ENCODE peak calls at places on chromosomes 16 and 17, in four cellular contexts. V is neural progenitor cell, H is esophagus muscularis mucosa, J is GM23248. P is an unnamed sample.

GRCh38 chr17:3485481-3486068 is 9.8 kb downstream of the ASPA start:
- DNase-seq in V (no peak), H (no peak), J (no peak), P (no peak)

GRCh38 chr17:50363217-50364060 is 9.5 kb downstream of the MRPL27 start:
- DNase-seq in V (peak; percentile 94), H (no peak), J (peak; percentile 38), P (peak; percentile 27)

GRCh38 chr16:28149016-28149888 is 62.5 kb downstream of the XPO6 start:
- DNase-seq in V (no peak), H (no peak), J (peak; percentile 21), P (no peak)

GRCh38 chr17:2965621-2966275 is 97.7 kb downstream of the OR1D5 start:
- DNase-seq in V (no peak), H (peak; percentile 62), J (peak; percentile 85), P (peak; percentile 26)

GRCh38 chr17:32567511-32567910 is 80.7 kb downstream of the CDK5R1 start:
- DNase-seq in V (no peak), H (no peak), J (no peak), P (no peak)

GRCh38 chr16:23206986-23207385 is 24.4 kb downstream of the SCNN1G start:
- DNase-seq in V (no peak), H (no peak), J (no peak), P (no peak)

GRCh38 chr17:21814776-21815175 is 122.5 kb downstream of the KCNJ18 start:
- DNase-seq in V (no peak), H (no peak), J (no peak), P (no peak)

GRCh38 chr17:69060835-69061234 is at the start of gene ABCA9:
- DNase-seq in V (no peak), H (no peak), J (peak; percentile 93), P (peak; percentile 94)

GRCh38 chr16:14527411-14528044 is 102.5 kb downstream of the PARN start:
- DNase-seq in V (no peak), H (no peak), J (peak; percentile 84), P (peak; percentile 96)

GRCh38 chr17:42180922-42181850 is at the start of gene KCNH4:
- DNase-seq in V (peak; percentile 57), H (no peak), J (peak; percentile 87), P (peak; percentile 58)

GRCh38 chr17:50471009-50471905 is 2.6 kb upstream of the CHAD start:
- DNase-seq in V (no peak), H (no peak), J (no peak), P (no peak)

GRCh38 chr16:1494711-1495110 is 1.6 kb downstream of the TELO2 start:
- DNase-seq in V (no peak), H (no peak), J (peak; percentile 58), P (peak; percentile 22)

GRCh38 chr16:27429330-27429871 is 27.4 kb downstream of the IL21R start:
- DNase-seq in V (no peak), H (peak; percentile 70), J (no peak), P (no peak)

GRCh38 chr17:12022310-12022709 is 1.6 kb downstream of the MAP2K4 start:
- DNase-seq in V (no peak), H (no peak), J (no peak), P (no peak)

GRCh38 chr16:50572700-50573099 is 24.5 kb downstream of the NKD1 start:
- DNase-seq in V (no peak), H (no peak), J (no peak), P (no peak)

GRCh38 chr16:71629617-71630016 is 3.6 kb downstream of the MARVELD3 start:
- DNase-seq in V (no peak), H (no peak), J (no peak), P (no peak)

GRCh38 chr16:71626858-71627213 is 852 bp downstream of the MARVELD3 start:
- DNase-seq in V (peak; percentile 41), H (no peak), J (peak; percentile 8), P (no peak)

GRCh38 chr16:71630808-71631207 is 4.8 kb downstream of the MARVELD3 start:
- DNase-seq in V (no peak), H (no peak), J (no peak), P (no peak)

GRCh38 chr16:71627631-71628236 is 1.8 kb downstream of the MARVELD3 start:
- DNase-seq in V (peak; percentile 33), H (no peak), J (no peak), P (no peak)

DNA sequence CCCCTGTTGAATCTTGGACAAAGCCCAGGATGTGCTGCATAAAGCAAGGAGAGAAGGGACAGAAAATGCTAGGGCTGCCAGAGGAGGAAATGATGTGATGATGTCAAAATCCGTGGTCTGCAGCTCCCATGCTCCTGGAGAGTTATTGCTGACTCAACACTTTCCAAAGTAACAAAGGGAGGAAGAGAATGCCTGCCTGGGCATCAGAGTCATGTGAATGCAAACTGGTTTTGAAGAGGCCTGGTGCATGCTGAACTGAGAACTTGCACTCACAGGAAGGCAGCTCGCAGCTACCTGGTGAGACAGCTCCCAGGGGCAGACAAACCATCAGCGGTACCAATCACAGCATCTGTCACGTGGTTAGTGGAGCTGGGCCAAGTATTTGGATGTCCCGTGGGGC is 2.8 kb downstream of the MARVELD3 start:
- DNase-seq in V (no peak), H (no peak), J (peak; percentile 29), P (peak; percentile 9)
- H3K4me3 ChIP-seq in V (no peak overlapping the region), H (no peak overlapping the region), J (no peak overlapping the region), P (no peak overlapping the region)

DNA sequence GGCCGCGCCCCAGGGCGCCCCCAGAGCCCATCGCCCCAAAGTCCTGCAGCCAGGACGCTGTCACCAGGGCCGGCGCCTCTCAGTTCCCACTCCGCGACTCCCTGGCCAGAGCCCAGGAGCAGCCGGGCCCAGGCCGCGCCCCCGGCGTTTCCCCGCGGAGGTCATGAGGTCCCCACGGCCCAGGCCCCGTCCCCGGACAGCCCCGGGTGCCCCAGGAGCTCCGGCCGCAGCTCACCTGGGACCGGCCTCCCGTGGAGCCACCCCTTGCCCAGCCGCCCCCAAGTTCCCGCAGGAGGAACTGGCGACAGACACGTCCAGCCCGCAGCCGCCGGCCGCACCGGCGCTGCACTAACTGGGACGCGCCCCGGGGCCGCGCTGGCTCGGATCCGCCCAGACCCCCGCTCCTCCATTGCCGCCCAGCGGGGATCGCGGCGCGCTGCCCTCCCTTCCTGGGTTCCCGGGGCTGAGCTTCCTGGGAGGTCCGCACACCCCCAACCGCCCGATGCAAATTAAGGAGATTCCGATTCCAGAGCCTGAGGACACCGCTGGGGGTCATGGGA is 9.7 kb downstream of the AHSP start:
- DNase-seq in V (peak; percentile 48), H (no peak), J (no peak), P (no peak)
- H3K4me3 ChIP-seq in V (peak overlapping the region; percentile 42), H (peak overlapping the region; percentile 45), J (no peak overlapping the region), P (no peak overlapping the region)

GRCh38 chr16:12206031-12206748 is 229.7 kb downstream of the SNX29 start:
- DNase-seq in V (no peak), H (no peak), J (no peak), P (no peak)
- H3K4me3 ChIP-seq in V (no peak overlapping the region), H (no peak overlapping the region), J (no peak overlapping the region), P (no peak overlapping the region)

DNA sequence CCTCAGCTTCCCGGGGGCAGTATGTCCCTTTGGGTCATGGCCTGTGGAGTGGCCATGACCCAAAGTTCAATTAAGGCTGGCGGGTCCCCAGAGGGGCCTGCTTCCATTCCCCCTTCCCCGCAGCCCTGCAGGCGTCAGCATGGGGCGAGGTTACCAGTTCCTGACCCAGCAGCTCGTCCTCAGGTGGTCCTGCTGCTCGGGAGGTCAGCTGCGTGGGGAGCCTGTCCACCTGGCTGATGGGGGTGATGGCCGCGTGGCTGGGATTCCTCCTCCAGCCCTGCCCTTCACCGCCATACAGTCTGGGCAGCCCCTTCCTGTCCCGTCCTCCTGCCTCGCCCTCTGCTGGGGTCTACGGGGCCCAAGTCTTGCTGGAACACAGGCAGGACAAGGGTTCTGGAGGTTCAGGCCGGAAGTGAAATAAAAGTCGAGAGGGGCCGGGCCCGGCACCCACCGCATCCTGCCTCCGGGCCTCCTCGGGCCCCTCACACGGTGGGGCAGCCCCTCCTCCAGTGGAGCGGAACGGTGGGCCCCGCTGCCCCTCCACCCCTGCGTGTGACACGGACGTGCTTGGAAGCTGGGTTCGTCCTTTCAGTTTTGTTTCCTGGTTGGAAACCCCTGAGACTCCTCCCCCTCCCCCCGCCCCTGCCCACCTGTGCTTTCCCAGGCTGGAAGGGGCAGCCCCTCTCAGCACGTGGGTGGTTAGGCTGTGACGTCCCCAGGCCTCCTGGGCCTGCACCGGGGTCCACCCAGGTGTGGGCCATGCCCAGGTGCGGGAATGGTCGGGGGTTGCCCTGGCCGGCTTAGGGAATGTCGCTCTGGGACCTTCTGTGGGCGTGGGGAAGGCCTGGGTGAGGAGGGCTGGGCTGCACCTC is 6.8 kb downstream of the UBALD2 start:
- DNase-seq in V (no peak), H (no peak), J (no peak), P (no peak)
- H3K4me3 ChIP-seq in V (no peak overlapping the region), H (peak overlapping the region; percentile 34), J (no peak overlapping the region), P (no peak overlapping the region)

GRCh38 chr16:4414187-4414909 is 2.0 kb downstream of the CORO7 start:
- DNase-seq in V (no peak), H (no peak), J (no peak), P (no peak)
- H3K4me3 ChIP-seq in V (no peak overlapping the region), H (no peak overlapping the region), J (no peak overlapping the region), P (no peak overlapping the region)

GRCh38 chr17:40344321-40345160 is 20.0 kb downstream of the GJD3 start:
- DNase-seq in V (no peak), H (no peak), J (peak; percentile 51), P (no peak)

GRCh38 chr17:40343126-40344119 is 21.1 kb downstream of the GJD3 start:
- DNase-seq in V (peak; percentile 60), H (no peak), J (peak; percentile 29), P (no peak)

GRCh38 chr17:40340880-40341807 is 23.4 kb downstream of the GJD3 start:
- DNase-seq in V (peak; percentile 85), H (peak; percentile 97), J (peak; percentile 92), P (peak; percentile 70)

GRCh38 chr17:40341808-40342574 is 22.5 kb downstream of the GJD3 start:
- DNase-seq in V (peak; percentile 84), H (no peak), J (peak; percentile 86), P (peak; percentile 46)

DNA sequence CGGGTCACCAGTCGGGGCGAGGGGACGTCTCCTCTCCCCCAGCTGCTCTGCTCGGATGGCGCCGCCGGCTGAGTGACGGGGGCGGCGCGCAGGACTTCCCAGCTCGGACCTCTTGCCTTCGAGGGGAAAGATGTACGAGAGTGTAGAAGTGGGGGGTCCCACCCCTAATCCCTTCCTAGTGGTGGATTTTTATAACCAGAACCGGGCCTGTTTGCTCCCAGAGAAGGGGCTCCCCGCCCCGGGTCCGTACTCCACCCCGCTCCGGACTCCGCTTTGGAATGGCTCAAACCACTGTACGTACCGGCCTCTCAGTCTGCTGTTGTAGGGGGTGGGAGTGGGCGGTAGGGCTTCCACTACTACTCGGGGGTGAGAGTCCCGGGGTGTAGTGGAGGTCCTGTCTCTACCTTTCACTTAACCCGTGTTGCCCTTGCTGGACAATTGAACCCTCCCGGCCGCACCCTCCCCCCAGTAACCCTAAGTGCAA is 21.9 kb downstream of the GJD3 start:
- DNase-seq in V (no peak), H (no peak), J (peak; percentile 50), P (no peak)
- H3K4me3 ChIP-seq in V (peak overlapping the region; percentile 64), H (peak overlapping the region; percentile 97), J (peak overlapping the region; percentile 84), P (peak overlapping the region; percentile 82)

DNA sequence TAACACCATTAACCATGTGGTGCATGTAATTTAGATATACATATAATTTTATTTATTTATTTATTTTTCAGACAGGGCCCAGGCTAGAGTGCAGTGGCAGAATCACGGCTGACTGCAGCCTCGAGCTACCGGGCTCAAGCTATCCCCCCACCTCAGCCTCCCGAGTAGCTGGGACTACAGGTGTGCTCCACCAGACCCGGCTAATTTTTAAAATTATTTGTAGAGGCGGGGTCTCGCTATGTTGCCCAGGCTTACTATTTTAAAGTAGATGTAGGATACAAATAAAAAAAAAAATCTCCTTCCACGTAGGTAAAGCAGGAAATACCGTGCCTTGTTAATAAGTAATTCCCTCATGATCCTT is 446 bp upstream of the COQ7 start:
- DNase-seq in V (no peak), H (no peak), J (no peak), P (no peak)
- H3K4me3 ChIP-seq in V (peak overlapping the region; percentile 87), H (peak overlapping the region; percentile 78), J (peak overlapping the region; percentile 90), P (peak overlapping the region; percentile 37)

P was measured in AG10803.